ENCODE peak calls at places on chromosomes 4 and X, in seven cellular contexts. N, B, E, C, Z, O and J are unnamed samples.

GRCh38 chr4:142126890-142127497 is 490.6 kb downstream of the IL15 start:
- DNase-seq in E (peak), N (peak), C (no peak), Z (peak), B (peak), O (no peak), J (no peak)

GRCh38 chr4:3667258-3667657 is 98.9 kb upstream of the ADRA2C start:
- DNase-seq in O (no peak), N (no peak), B (no peak), E (no peak), Z (no peak), C (no peak), J (no peak)

GRCh38 chr4:110949516-110949915 is 326.6 kb upstream of the PITX2 start:
- DNase-seq in B (no peak), C (no peak), Z (no peak), N (no peak), O (no peak), E (no peak), J (no peak)

GRCh38 chrX:106862972-106863688 is 40.0 kb downstream of the RIPPLY1 start:
- DNase-seq in O (no peak), N (peak), B (peak), E (no peak), C (no peak), Z (peak), J (no peak)

GRCh38 chr4:158347596-158347995 is 137.3 kb downstream of the TMEM144 start:
- DNase-seq in Z (no peak), C (no peak), E (no peak), B (no peak), N (no peak), O (no peak), J (no peak)

GRCh38 chrX:21490341-21490740 is 116.1 kb downstream of the CNKSR2 start:
- DNase-seq in B (no peak), N (no peak), E (no peak), C (no peak), Z (no peak), O (no peak), J (no peak)

GRCh38 chr4:83320548-83320947 is 14.1 kb downstream of the HPSE start:
- DNase-seq in N (no peak), C (peak), E (peak), Z (peak), B (no peak), O (peak), J (peak)

GRCh38 chr4:26239796-26240195 is 81.0 kb upstream of the RBPJ start:
- DNase-seq in C (no peak), Z (no peak), O (no peak), E (no peak), B (no peak), N (no peak), J (no peak)

DNA sequence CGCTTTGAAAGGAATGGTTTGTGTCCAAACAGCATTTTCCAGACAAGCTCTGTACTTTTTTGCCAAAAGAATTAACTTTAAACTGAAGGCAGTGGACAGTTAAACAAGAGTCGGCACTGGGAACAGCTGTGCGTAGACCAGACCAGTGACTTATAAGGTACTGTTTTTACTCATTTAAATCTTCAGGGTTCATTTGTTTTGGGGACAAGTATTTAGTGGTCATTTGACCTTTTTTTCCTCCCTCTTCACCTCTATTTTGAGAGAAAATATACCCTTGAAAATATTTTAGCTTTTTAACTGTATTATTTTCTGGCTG is 303.8 kb downstream of the ARHGAP24 start:
- DNase-seq in B (no peak), O (no peak), E (no peak), Z (no peak), N (no peak), C (no peak), J (no peak)
- H3K4me3 ChIP-seq in B (peak), O (peak), E (peak), Z (no peak), N (peak), C (peak), J (peak)

GRCh38 chrX:35115205-35115604 is 172.6 kb downstream of the FAM47B start:
- DNase-seq in E (no peak), C (no peak), Z (no peak), N (no peak), O (no peak), B (no peak), J (no peak)
- H3K27ac ChIP-seq in E (no peak), C (no peak), Z (no peak), N (no peak), O (no peak), B (no peak), J (no peak)

GRCh38 chr4:5134620-5135019 is 83.3 kb downstream of the STK32B start:
- DNase-seq in E (no peak), Z (no peak), B (no peak), C (no peak), N (no peak), O (no peak), J (no peak)

GRCh38 chr4:5139141-5139540 is 87.9 kb downstream of the STK32B start:
- DNase-seq in O (no peak), C (no peak), B (no peak), N (no peak), E (no peak), Z (no peak), J (no peak)

GRCh38 chr4:5138389-5138788 is 87.1 kb downstream of the STK32B start:
- DNase-seq in B (no peak), Z (no peak), C (no peak), N (no peak), O (no peak), E (no peak), J (no peak)

GRCh38 chr4:5137927-5138326 is 86.6 kb downstream of the STK32B start:
- DNase-seq in B (no peak), E (no peak), N (no peak), O (no peak), Z (no peak), C (no peak), J (no peak)

DNA sequence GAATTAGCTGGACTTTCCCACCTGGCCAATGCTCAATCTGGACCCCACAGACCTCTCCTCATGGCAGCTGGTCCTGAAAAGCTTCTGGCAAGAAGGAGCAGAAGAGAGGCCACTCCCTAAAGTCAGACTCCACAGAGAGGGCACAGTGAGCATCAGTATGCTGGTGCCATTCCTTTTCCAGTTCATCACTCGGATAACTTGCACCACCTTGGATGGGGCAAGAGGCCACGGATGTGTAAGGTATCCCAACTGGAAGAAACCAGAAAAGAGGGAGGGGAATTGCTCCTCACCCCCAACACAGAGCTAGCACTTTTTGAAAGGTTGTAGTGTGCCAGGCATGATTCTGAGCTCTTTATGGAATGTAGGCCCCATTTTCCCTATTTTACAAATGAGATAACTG is 85.9 kb downstream of the STK32B start:
- DNase-seq in O (no peak), N (no peak), Z (no peak), C (no peak), B (no peak), E (no peak), J (no peak)
- H3K4me3 ChIP-seq in O (no peak), N (no peak), Z (no peak), C (no peak), B (no peak), E (no peak), J (no peak)

GRCh38 chrX:88982183-88982582 is 235.2 kb downstream of the CPXCR1 start:
- DNase-seq in Z (no peak), B (no peak), N (no peak), O (no peak), E (no peak), C (peak), J (no peak)

GRCh38 chrX:88988796-88989195 is 241.8 kb downstream of the CPXCR1 start:
- DNase-seq in B (no peak), O (no peak), N (no peak), E (no peak), Z (no peak), C (no peak), J (no peak)

GRCh38 chrX:88977835-88978234 is 230.8 kb downstream of the CPXCR1 start:
- DNase-seq in E (no peak), C (no peak), N (no peak), Z (no peak), B (no peak), O (no peak), J (no peak)

DNA sequence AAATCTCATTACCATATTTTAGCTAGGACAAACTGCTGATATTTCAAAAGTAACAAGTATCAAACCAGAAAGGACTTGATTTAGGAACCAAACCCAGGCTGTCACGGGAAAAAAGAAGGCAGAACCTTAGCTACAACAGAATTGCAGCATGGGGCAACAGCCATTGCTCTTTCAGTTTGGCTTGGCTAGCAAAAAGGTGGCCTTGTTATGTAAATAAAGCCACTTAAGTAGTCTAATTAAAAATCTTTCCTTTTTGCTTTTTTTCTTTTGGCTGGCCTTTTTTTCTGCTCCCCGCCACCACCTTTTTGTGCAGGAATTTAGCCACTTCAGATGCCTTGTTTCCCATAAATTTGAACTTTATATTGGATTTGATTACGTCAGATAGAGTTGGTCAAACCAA is 235.9 kb downstream of the CPXCR1 start:
- DNase-seq in C (no peak), N (no peak), O (no peak), E (no peak), B (no peak), Z (no peak), J (no peak)
- H3K27ac ChIP-seq in C (no peak), N (no peak), O (no peak), E (no peak), B (no peak), Z (no peak), J (no peak)

GRCh38 chr4:21973850-21974249 is 25.3 kb upstream of the KCNIP4 start:
- DNase-seq in E (no peak), O (no peak), Z (no peak), N (no peak), C (no peak), B (no peak), J (no peak)
- H3K4me3 ChIP-seq in E (no peak), O (no peak), Z (no peak), N (no peak), C (no peak), B (no peak), J (no peak)